ENCODE peak calls at places on chromosomes 2 and 18, in four cellular contexts. W, X, K and J are unnamed samples.

GRCh38 chr2:118683460-118683859 is 164.0 kb downstream of the EN1 start:
- DNase-seq in W (no peak), X (no peak), K (no peak), J (no peak)

GRCh38 chr2:160916300-160916699 is 243.9 kb upstream of the TANK start:
- DNase-seq in W (no peak), X (no peak), K (no peak), J (no peak)

GRCh38 chr18:46474487-46475366 is 182.3 kb downstream of the LOXHD1 start:
- DNase-seq in W (no peak), X (no peak), K (no peak), J (no peak)

GRCh38 chr2:67927489-67927888 is 135.3 kb downstream of the C1D start:
- DNase-seq in W (no peak), X (no peak), K (no peak), J (no peak)

GRCh38 chr2:95007822-95008221 is 17.7 kb upstream of the MAL start:
- DNase-seq in W (no peak), X (no peak), K (no peak), J (no peak)

GRCh38 chr18:57214976-57215375 is 68.1 kb downstream of the BOD1L2 start:
- DNase-seq in W (no peak), X (no peak), K (no peak), J (no peak)

GRCh38 chr2:240511351-240512108 is 46.3 kb downstream of the ANKMY1 start:
- DNase-seq in W (no peak), X (no peak), K (no peak), J (no peak)

GRCh38 chr2:186456941-186457340 is 29.1 kb upstream of the ZC3H15 start:
- DNase-seq in W (no peak), X (no peak), K (no peak), J (no peak)

GRCh38 chr2:238945433-238946150 is 97.7 kb downstream of the TWIST2 start:
- DNase-seq in W (peak), X (peak), K (no peak), J (peak)

GRCh38 chr2:10331702-10332401 is 29.1 kb downstream of the HPCAL1 start:
- DNase-seq in W (no peak), X (no peak), K (peak), J (no peak)

GRCh38 chr2:234847639-234848038 is 104.2 kb upstream of the SH3BP4 start:
- DNase-seq in W (no peak), X (no peak), K (no peak), J (no peak)

GRCh38 chr2:102258386-102259074 is 52.8 kb upstream of the IL1RL1 start:
- DNase-seq in W (no peak), X (no peak), K (no peak), J (peak)

GRCh38 chr2:149488719-149489440 is 98.7 kb downstream of the MMADHC start:
- DNase-seq in W (no peak), X (no peak), K (no peak), J (no peak)

DNA sequence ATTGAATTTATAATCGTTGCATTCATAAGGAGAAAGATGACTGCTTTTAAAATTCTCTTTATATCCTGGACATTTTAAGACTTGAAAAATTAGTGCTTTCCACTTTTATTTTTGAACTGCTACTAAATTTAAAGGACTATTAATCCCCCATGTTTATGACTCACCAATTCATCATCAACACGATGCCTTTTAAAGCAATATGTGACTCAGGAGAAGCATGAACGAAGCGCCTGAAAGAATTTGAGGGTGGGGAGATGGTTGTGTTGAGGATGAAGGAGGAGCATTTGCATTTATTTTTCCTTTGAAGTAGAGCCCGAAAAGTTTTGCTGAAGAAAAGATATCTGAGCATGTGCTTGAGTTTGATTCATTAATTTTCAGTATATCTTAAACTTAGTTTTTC is 192.2 kb upstream of the LRRTM1 start:
- DNase-seq in W (no peak), X (no peak), K (no peak), J (no peak)
- TF ChIP-seq CHD4 in W (no peak), X (no peak), K (no peak), J (no peak)

DNA sequence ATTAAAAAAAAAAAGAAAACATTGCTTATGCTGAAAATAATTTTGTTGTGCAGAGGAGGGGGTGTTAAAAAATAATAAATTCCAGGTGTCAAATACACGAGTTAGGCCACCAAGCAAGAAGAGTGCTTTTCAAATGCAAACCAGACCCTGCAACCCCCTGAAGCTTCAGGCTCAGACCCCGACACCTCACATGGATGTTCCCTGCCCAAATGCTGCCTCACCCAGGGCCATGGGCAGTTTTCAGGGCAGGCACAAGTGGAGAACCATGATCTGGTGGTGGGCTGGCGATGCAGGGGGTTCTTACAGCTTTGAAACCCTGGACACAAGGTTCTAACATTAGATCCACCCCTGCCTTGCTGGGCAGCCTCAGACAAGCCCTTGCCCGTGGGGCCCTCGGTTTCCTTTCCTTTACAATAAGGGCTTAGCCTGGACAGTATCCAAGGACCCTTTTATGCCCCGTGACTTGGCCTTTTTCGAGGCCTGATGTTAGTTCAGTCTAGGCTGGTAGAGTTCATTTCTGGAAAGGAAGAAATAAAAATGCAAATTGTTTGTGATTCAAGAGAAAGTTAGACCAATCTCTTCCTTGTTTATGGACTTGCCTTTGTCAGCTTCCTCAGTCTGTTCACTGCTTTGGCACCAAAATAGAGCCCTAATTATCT is 168.7 kb downstream of the DDX1 start:
- DNase-seq in W (no peak), X (no peak), K (no peak), J (no peak)
- TF ChIP-seq MYC in W (no peak), X (no peak), K (no peak), J (no peak)

GRCh38 chr2:33230133-33230618 is 246.3 kb upstream of the RASGRP3 start:
- DNase-seq in W (no peak), X (no peak), K (no peak), J (no peak)
- TF ChIP-seq CEBPB in W (no peak), X (no peak), K (no peak), J (no peak)

DNA sequence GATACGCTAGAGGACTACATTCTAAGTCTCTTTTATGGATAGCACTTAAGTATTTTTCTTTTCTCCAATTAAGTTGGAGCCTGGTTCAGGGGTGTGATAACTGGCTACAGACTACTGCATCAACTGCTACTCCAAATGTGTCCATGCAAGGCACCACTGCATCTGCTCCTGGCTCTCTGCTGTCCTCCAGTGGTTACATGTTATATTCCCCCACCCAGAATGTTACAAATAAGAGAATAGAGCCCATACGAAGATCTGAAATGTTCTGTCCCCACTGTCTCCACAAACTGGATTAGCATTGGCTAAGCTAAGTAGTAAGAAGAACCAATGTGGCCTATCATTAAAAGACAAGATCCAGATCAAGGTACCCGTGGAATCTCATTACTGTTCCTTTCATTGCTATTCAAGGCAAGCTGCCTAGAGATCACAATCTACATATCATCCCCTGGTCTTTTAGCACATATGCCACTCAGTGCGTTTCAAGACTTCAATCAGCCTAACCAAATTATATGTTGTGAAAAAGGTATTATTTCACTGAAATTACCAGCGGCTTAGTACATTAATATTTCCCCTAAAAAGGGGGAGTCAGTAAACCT is 308.3 kb upstream of the SLC8A1 start:
- DNase-seq in W (peak), X (peak), K (no peak), J (peak)
- TF ChIP-seq CHD4 in W (no peak), X (no peak), K (no peak), J (no peak)

GRCh38 chr18:6542296-6542695 is 127.6 kb upstream of the L3MBTL4 start:
- DNase-seq in W (no peak), X (no peak), K (no peak), J (no peak)

GRCh38 chr18:6543330-6543908 is 128.7 kb upstream of the L3MBTL4 start:
- DNase-seq in W (peak), X (peak), K (no peak), J (peak)

GRCh38 chr18:6547476-6547875 is 132.8 kb upstream of the L3MBTL4 start:
- DNase-seq in W (no peak), X (no peak), K (no peak), J (no peak)

GRCh38 chr18:6546229-6546628 is 131.5 kb upstream of the L3MBTL4 start:
- DNase-seq in W (no peak), X (no peak), K (no peak), J (no peak)
- TF ChIP-seq MYC in W (no peak), X (no peak), K (no peak), J (no peak)

DNA sequence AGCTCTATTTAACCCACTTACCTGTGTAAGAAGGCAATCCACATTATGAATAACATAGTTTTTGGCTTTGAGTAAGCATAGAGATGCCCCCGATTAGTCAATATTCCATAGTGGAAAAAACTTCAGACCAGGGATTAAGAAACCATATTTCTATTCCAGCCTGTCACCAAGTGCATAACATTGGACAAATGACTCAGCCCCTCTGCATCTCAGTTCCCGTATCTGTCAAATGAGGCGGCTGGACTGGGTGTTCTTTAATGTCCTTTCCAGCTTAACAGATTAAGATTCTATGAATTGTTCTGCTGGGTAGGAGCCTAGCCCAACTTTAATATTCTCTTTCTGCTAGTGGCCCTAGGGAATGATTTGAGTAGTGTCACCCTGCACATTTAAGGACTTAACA is 11.8 kb upstream of the FTCDNL1 start:
- DNase-seq in W (no peak), X (no peak), K (no peak), J (no peak)
- TF ChIP-seq CEBPB in W (no peak), X (no peak), K (no peak), J (no peak)

DNA sequence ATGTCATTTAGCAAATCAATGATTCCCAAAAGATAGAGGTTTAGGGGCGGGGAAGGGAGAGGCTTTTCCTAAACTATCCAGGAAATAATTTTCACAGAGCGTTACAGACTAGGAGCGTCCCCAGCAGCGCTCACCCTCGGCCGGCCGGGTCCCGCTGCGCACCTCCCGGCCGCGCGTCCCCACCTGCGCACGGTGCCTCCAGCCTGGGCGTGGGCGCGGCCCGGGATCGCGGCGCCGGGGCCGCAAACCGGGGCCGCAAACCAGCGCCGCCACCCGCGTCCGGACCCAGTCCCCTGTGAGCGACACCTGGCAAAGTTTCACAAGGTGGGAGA is 681 bp upstream of the ZCCHC2 start:
- DNase-seq in W (no peak), X (no peak), K (no peak), J (no peak)
- TF ChIP-seq CHD4 in W (no peak), X (no peak), K (no peak), J (no peak)

GRCh38 chr2:210224660-210225460 is at the start of gene ACADL:
- DNase-seq in W (peak), X (no peak), K (no peak), J (peak)
- TF ChIP-seq MYC in W (no peak), X (no peak), K (no peak), J (no peak)

GRCh38 chr2:207750315-207750714 is 19.4 kb downstream of the FZD5 start:
- DNase-seq in W (no peak), X (peak), K (no peak), J (no peak)
- TF ChIP-seq CEBPB in W (no peak), X (no peak), K (no peak), J (no peak)